ENCODE peak calls at places on chromosomes 7 and 10, in ten cellular contexts. I is SK-N-SH; Z is tibial artery; R is CD4-positive, CD25-positive, alpha-beta regulatory T cell; L is CD8-positive, alpha-beta memory T cell; A is fibroblast of the aortic adventitia; D is endodermal cell; C is choroid plexus epithelial cell; N is kidney epithelial cell; Y is stomach. V is an unnamed sample.

GRCh38 chr10:53786236-53786635 is 1013.7 kb upstream of the MBL2 start:
- DNase-seq in Z (no peak), D (peak; percentile 76), L (no peak), C (no peak), R (no peak), Y (no peak), A (no peak), N (no peak), I (no peak), V (peak; percentile 13)

GRCh38 chr7:102185796-102186195 is 100.9 kb upstream of the SH2B2 start:
- DNase-seq in A (no peak), R (no peak), C (no peak), N (no peak), Z (no peak), D (no peak), I (no peak), L (no peak), Y (no peak), V (no peak)

GRCh38 chr7:51256244-51256781 is 60.3 kb downstream of the COBL start:
- DNase-seq in C (no peak), A (no peak), L (no peak), Y (no peak), R (no peak), D (peak; percentile 50), N (no peak), Z (no peak), I (no peak), V (no peak)

GRCh38 chr10:130436633-130437032 is 300.4 kb downstream of the GLRX3 start:
- DNase-seq in R (no peak), L (no peak), N (no peak), C (no peak), A (no peak), D (no peak), Y (no peak), I (no peak), Z (no peak), V (no peak)

GRCh38 chr7:51647486-51647885 is 330.9 kb upstream of the COBL start:
- DNase-seq in I (no peak), Y (no peak), C (no peak), L (no peak), N (no peak), D (no peak), R (no peak), A (no peak), Z (no peak), V (no peak)

GRCh38 chr10:15868006-15868405 is 7.7 kb upstream of the MINDY3 start:
- DNase-seq in Z (no peak), R (no peak), L (no peak), I (no peak), Y (no peak), A (no peak), D (no peak), C (no peak), N (no peak), V (no peak)

GRCh38 chr7:17530741-17531417 is 232.4 kb downstream of the AHR start:
- DNase-seq in R (no peak), Y (no peak), L (no peak), D (no peak), A (peak; percentile 49), Z (no peak), N (no peak), I (no peak), C (peak; percentile 72), V (no peak)

GRCh38 chr7:2764621-2765020 is 76.6 kb downstream of the AMZ1 start:
- DNase-seq in C (no peak), Y (no peak), D (no peak), I (no peak), R (no peak), N (no peak), L (no peak), A (no peak), Z (no peak), V (no peak)

GRCh38 chr10:44310762-44311562 is 73.9 kb downstream of the CXCL12 start:
- DNase-seq in L (peak; percentile 72), D (peak; percentile 97), A (peak; percentile 76), C (peak; percentile 81), R (peak; percentile 5), Y (peak; percentile 85), I (peak; percentile 93), N (peak; percentile 35), Z (peak; percentile 92), V (peak; percentile 80)

GRCh38 chr10:44311563-44311905 is 73.4 kb downstream of the CXCL12 start:
- DNase-seq in L (no peak), R (no peak), N (no peak), Z (no peak), I (no peak), A (no peak), Y (no peak), C (no peak), D (no peak), V (no peak)

GRCh38 chr10:44312401-44312800 is 72.5 kb downstream of the CXCL12 start:
- DNase-seq in A (no peak), L (no peak), C (no peak), R (no peak), I (no peak), N (no peak), Y (no peak), D (no peak), Z (no peak), V (no peak)

GRCh38 chr10:44308935-44309334 is 76.0 kb downstream of the CXCL12 start:
- DNase-seq in I (no peak), L (no peak), R (no peak), C (no peak), D (no peak), Z (no peak), N (no peak), Y (no peak), A (no peak), V (no peak)

GRCh38 chr10:44309939-44310761 is 74.7 kb downstream of the CXCL12 start:
- DNase-seq in R (no peak), I (no peak), A (no peak), N (no peak), C (no peak), Z (no peak), D (no peak), L (peak; percentile 52), Y (no peak), V (no peak)
- H3K4me3 ChIP-seq in R (no peak overlapping the region), I (no peak overlapping the region), A (no peak overlapping the region), N (no peak overlapping the region), C (no peak overlapping the region), Z (no peak overlapping the region), D (no peak overlapping the region), L (no peak overlapping the region), Y (peak overlapping the region; percentile 30), V (no peak overlapping the region)

GRCh38 chr7:49771427-49772176 is 1.8 kb upstream of the VWC2 start:
- DNase-seq in L (no peak), D (no peak), A (no peak), R (no peak), Z (no peak), N (no peak), I (no peak), C (no peak), Y (no peak), V (no peak)

GRCh38 chr7:49773939-49774458 is 561 bp downstream of the VWC2 start:
- DNase-seq in L (no peak), C (no peak), Z (no peak), A (no peak), Y (no peak), R (no peak), I (peak; percentile 42), N (no peak), D (no peak), V (no peak)

GRCh38 chr7:49774459-49775064 is 1.1 kb downstream of the VWC2 start:
- DNase-seq in N (no peak), Z (no peak), D (peak; percentile 82), L (no peak), Y (no peak), A (no peak), I (peak; percentile 39), R (no peak), C (no peak), V (no peak)

GRCh38 chr7:49775065-49775948 is 1.9 kb downstream of the VWC2 start:
- DNase-seq in I (peak; percentile 31), R (no peak), A (no peak), Y (no peak), L (no peak), N (no peak), Z (no peak), D (peak; percentile 77), C (no peak), V (no peak)

DNA sequence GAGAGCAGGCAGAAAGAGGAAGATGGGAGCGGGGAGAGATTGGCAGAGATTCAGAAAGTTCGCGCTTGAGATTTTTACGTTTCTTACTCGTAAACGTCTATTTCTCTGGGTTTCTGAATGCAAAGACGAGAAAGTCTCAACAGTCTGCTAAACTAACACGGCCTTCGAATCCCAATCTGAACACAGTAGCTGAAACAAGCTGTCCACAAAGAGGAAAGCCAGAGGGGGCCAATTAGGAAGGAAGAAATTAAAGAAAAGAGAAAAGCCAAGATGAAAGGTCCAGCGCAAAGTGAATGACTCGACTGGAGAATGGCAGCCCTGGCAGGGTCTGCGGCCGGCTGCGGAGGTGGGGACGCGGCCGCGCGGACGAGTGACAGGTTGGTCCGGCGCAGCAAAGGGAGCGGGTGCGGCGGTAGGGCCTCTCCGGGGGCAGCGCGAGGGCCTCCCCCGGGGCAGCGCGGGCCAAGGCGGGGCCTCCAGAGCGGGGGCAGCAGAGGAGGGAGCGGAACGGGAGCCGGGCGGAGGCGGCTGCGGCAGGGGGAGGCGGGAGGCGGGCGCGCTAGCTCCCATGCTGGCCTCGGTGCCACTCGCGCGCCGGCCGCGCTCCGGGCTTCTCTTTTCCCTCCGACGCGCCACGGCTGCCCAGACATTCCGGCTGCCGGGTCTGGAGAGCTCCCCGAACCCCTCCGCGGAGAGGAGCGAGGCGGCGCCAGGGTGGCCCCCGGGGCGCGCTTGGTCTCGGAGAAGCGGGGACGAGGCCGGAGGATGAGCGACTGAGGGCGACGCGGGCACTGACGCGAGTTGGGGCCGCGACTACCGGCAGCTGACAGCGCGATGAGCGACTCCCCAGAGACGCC is at the start of gene VWC2:
- DNase-seq in I (peak; percentile 37), Z (no peak), A (no peak), R (no peak), L (no peak), D (peak; percentile 74), N (no peak), Y (no peak), C (no peak), V (no peak)
- H3K4me3 ChIP-seq in I (no peak within 1 kb of the TSS), Z (peak within 1 kb of the TSS; percentile 38), A (no peak within 1 kb of the TSS), R (no peak within 1 kb of the TSS), L (no peak within 1 kb of the TSS), D (peak within 1 kb of the TSS; percentile 76), N (peak within 1 kb of the TSS; percentile 34), Y (peak within 1 kb of the TSS; percentile 53), C (no peak within 1 kb of the TSS), V (no peak within 1 kb of the TSS)

GRCh38 chr7:137847418-137848050 is 760 bp upstream of the DGKI start:
- DNase-seq in I (no peak), Z (no peak), Y (no peak), D (peak; percentile 75), L (no peak), C (no peak), R (no peak), N (no peak), A (no peak), V (peak; percentile 21)

GRCh38 chr7:137844690-137845425 is 1.9 kb downstream of the DGKI start:
- DNase-seq in R (no peak), A (no peak), N (no peak), I (no peak), L (no peak), Y (no peak), D (no peak), C (no peak), Z (no peak), V (no peak)

GRCh38 chr7:137848095-137848494 is 1.3 kb upstream of the DGKI start:
- DNase-seq in C (no peak), Y (no peak), D (no peak), A (no peak), N (no peak), I (no peak), R (no peak), L (no peak), Z (no peak), V (no peak)

GRCh38 chr7:137850586-137850985 is 3.8 kb upstream of the DGKI start:
- DNase-seq in Z (no peak), A (no peak), C (no peak), N (no peak), D (no peak), R (no peak), L (no peak), I (no peak), Y (no peak), V (no peak)

GRCh38 chr7:137846588-137847417 is at the start of gene DGKI:
- DNase-seq in Z (no peak), I (peak; percentile 99), A (no peak), N (no peak), Y (no peak), D (peak; percentile 79), C (no peak), R (no peak), L (no peak), V (peak; percentile 73)
- H3K4me3 ChIP-seq in Z (peak within 1 kb of the TSS; percentile 52), I (peak within 1 kb of the TSS; percentile 82), A (peak within 1 kb of the TSS; percentile 67), N (peak within 1 kb of the TSS; percentile 41), Y (peak within 1 kb of the TSS; percentile 37), D (peak within 1 kb of the TSS; percentile 74), C (peak within 1 kb of the TSS; percentile 53), R (no peak within 1 kb of the TSS), L (no peak within 1 kb of the TSS), V (peak within 1 kb of the TSS; percentile 59)

GRCh38 chr10:69123306-69123746 is 652 bp upstream of the VPS26A start:
- DNase-seq in Y (peak; percentile 58), R (no peak), L (no peak), I (peak; percentile 72), D (no peak), C (peak; percentile 80), A (peak; percentile 72), Z (no peak), N (no peak), V (peak; percentile 57)
- H3K4me3 ChIP-seq in Y (peak overlapping the region; percentile 87), R (peak overlapping the region; percentile 83), L (peak overlapping the region; percentile 88), I (peak overlapping the region; percentile 78), D (peak overlapping the region; percentile 88), C (peak overlapping the region; percentile 86), A (peak overlapping the region; percentile 84), Z (peak overlapping the region; percentile 93), N (peak overlapping the region; percentile 44), V (peak overlapping the region; percentile 88)